ENCODE peak calls at places on chromosomes 7 and 10, in seven cellular contexts. W is WERI-Rb-1, N is cardiac fibroblast, C is Panc1, M is coronary artery, I is tibial artery, V is tibial nerve. Y is an unnamed sample.

GRCh38 chr10:11683529-11684320 is 58.5 kb upstream of the ECHDC3 start:
- DNase-seq in N (no peak), M (no peak), I (no peak), C (no peak), V (no peak), W (no peak), Y (no peak)

GRCh38 chr10:124251317-124251716 is 157.9 kb upstream of the CHST15 start:
- DNase-seq in I (no peak), N (no peak), V (no peak), M (no peak), W (no peak), C (no peak), Y (no peak)

GRCh38 chr7:2417981-2418481 is 14.6 kb downstream of the CHST12 start:
- DNase-seq in I (no peak), N (peak), C (no peak), W (no peak), V (no peak), M (no peak), Y (no peak)

GRCh38 chr10:29600821-29601220 is 34.0 kb downstream of the SVIL start:
- DNase-seq in C (no peak), M (no peak), N (no peak), V (no peak), W (no peak), I (no peak), Y (peak)

GRCh38 chr7:155340721-155341120 is 43.0 kb downstream of the INSIG1 start:
- DNase-seq in V (no peak), N (no peak), W (no peak), I (no peak), M (no peak), C (no peak), Y (no peak)

GRCh38 chr10:114033566-114033965 is 10.1 kb upstream of the ADRB1 start:
- DNase-seq in N (no peak), W (no peak), V (no peak), I (no peak), C (no peak), M (no peak), Y (no peak)

GRCh38 chr7:18151419-18151818 is 123.8 kb upstream of the PRPS1L1 start:
- DNase-seq in V (no peak), W (peak), I (no peak), N (peak), C (no peak), M (no peak), Y (no peak)

GRCh38 chr7:24728503-24729364 is 28.5 kb downstream of the GSDME start:
- DNase-seq in C (no peak), W (no peak), N (no peak), M (no peak), I (no peak), V (no peak), Y (no peak)

GRCh38 chr10:88991900-88992237 is 1.3 kb downstream of the FAS start:
- DNase-seq in M (no peak), V (no peak), N (peak), W (no peak), I (no peak), C (no peak), Y (no peak)

GRCh38 chr10:17023386-17024298 is 106.0 kb downstream of the CUBN start:
- DNase-seq in M (no peak), W (no peak), C (no peak), V (no peak), I (peak), N (peak), Y (peak)
- H3K4me3 ChIP-seq in M (peak), W (no peak), C (peak), V (peak), I (peak), N (no peak), Y (no peak)

DNA sequence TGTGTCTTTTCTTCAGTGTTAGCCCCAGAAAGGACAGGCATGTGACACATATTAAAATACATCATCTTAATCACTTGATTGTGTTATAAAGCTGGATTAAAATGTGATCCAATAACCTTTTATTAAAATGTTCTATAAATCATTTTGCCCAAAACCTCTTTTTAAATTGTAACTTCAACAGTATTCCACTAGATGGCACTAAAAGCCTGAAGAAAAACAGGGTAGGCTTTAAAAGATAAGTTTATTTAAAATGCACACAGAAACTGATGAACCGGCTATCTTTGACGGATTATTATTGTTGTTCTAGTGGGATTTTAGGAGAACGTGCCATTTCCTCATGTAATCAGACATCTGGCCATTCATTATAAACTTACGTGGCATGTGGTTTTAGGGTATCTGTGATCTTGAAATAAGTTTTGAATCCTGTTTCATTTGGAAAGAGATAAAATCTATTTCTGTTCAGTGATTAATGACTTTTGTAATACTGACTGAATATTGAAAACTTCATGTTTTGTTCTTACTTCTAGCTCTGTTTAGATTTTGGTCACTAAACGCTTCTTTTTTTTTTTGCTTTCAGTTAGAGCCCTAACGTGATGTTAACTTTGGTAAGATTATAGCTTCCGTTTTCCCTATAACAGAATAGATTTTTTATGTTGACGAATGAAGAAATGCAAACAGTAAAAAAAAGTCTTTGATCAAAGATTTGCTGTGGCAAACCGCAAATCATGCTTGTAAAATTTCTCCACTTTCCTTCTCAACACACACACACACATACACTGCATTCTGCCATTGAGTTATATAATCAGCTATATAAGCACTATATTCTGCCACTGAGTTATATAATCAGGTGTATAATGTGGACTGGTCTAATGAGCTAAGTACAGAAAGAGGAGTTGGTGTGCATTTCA is 13.6 kb downstream of the VPS50 start:
- DNase-seq in W (no peak), V (no peak), M (no peak), N (peak), I (no peak), C (no peak), Y (peak)
- TF ChIP-seq CTCF in W (no peak), V (peak), M (peak), N (peak), I (peak), C (peak), Y (peak)

GRCh38 chr7:150325110-150325611 is 1.8 kb upstream of the ACTR3C start:
- DNase-seq in W (no peak), M (peak), C (no peak), N (peak), V (no peak), I (no peak), Y (no peak)

GRCh38 chr7:150322833-150323681 is at the start of the genes ACTR3C and LRRC61:
- DNase-seq in C (no peak), W (peak), N (no peak), M (peak), V (no peak), I (no peak), Y (no peak)

GRCh38 chr7:150325901-150326300 is 2.6 kb upstream of the ACTR3C start:
- DNase-seq in W (no peak), N (no peak), M (no peak), V (no peak), I (no peak), C (no peak), Y (no peak)

GRCh38 chr7:150323682-150324365 is 479 bp upstream of the ACTR3C start:
- DNase-seq in I (no peak), V (no peak), N (no peak), C (no peak), W (no peak), M (no peak), Y (no peak)

GRCh38 chr7:150324366-150324961 is 1.1 kb upstream of the ACTR3C start:
- DNase-seq in V (no peak), W (no peak), M (peak), I (no peak), C (no peak), N (no peak), Y (peak)
- H3K4me3 ChIP-seq in V (peak), W (peak), M (no peak), I (no peak), C (peak), N (no peak), Y (peak)

GRCh38 chr7:87624628-87625027 is 3.6 kb upstream of the RUNDC3B start:
- DNase-seq in V (no peak), N (no peak), M (no peak), W (no peak), C (no peak), I (no peak), Y (no peak)
- TF ChIP-seq CTCF in V (no peak), N (no peak), M (no peak), W (peak), C (no peak), I (no peak), Y (no peak)